ENCODE peak calls at places on chromosome 4, in five cellular contexts. C is Caco-2, U is GM23338, T is sigmoid colon, K is adrenal gland. A is an unnamed sample.

GRCh38 chr4:180377741-180378140 is 1865.5 kb upstream of the TENM3 start:
- DNase-seq in C (no peak), U (no peak), T (no peak), K (no peak), A (no peak)

GRCh38 chr4:186159613-186160012 is 31.8 kb upstream of the CYP4V2 start:
- DNase-seq in C (no peak), U (peak), T (no peak), K (no peak), A (no peak)

GRCh38 chr4:140971077-140971792 is 162.0 kb downstream of the RNF150 start:
- DNase-seq in C (no peak), U (peak), T (no peak), K (no peak), A (no peak)

GRCh38 chr4:54586343-54586953 is 71.3 kb upstream of the KIT start:
- DNase-seq in C (no peak), U (no peak), T (no peak), K (no peak), A (no peak)

GRCh38 chr4:61309616-61310015 is 109.5 kb downstream of the ADGRL3 start:
- DNase-seq in C (no peak), U (no peak), T (no peak), K (no peak), A (no peak)

GRCh38 chr4:156800463-156800862 is 171.1 kb downstream of the PDGFC start:
- DNase-seq in C (no peak), U (no peak), T (no peak), K (no peak), A (no peak)

GRCh38 chr4:182736207-182736606 is 181.0 kb downstream of the DCTD start:
- DNase-seq in C (no peak), U (no peak), T (no peak), K (no peak), A (no peak)

GRCh38 chr4:89226665-89227572 is 80.7 kb downstream of the GPRIN3 start:
- DNase-seq in C (peak), U (peak), T (peak), K (peak), A (peak)

GRCh38 chr4:158580064-158580463 is 58.4 kb downstream of the RXFP1 start:
- DNase-seq in C (no peak), U (peak), T (no peak), K (no peak), A (no peak)

GRCh38 chr4:336099-336892 is 1.3 kb upstream of the ZNF141 start:
- DNase-seq in C (peak), U (peak), T (peak), K (peak), A (no peak)

GRCh38 chr4:156746111-156746510 is 225.5 kb downstream of the PDGFC start:
- DNase-seq in C (no peak), U (no peak), T (no peak), K (no peak), A (no peak)

GRCh38 chr4:7233601-7234000 is 41.3 kb downstream of the SORCS2 start:
- DNase-seq in C (no peak), U (no peak), T (no peak), K (no peak), A (no peak)

GRCh38 chr4:14529653-14530052 is 472.6 kb upstream of the CPEB2 start:
- DNase-seq in C (no peak), U (peak), T (no peak), K (no peak), A (no peak)

GRCh38 chr4:158710814-158711213 is 12.4 kb downstream of the PPID start:
- DNase-seq in C (no peak), U (no peak), T (no peak), K (no peak), A (no peak)

GRCh38 chr4:104524591-104524990 is 29.9 kb upstream of the CXXC4 start:
- DNase-seq in C (no peak), U (no peak), T (no peak), K (no peak), A (no peak)

GRCh38 chr4:47198791-47199190 is 167.4 kb downstream of the GABRB1 start:
- DNase-seq in C (no peak), U (no peak), T (no peak), K (no peak), A (no peak)

GRCh38 chr4:148874331-148874730 is 432.1 kb upstream of the NR3C2 start:
- DNase-seq in C (peak), U (no peak), T (no peak), K (no peak), A (no peak)

GRCh38 chr4:155906554-155907247 is 3.2 kb downstream of the TDO2 start:
- DNase-seq in C (no peak), U (no peak), T (no peak), K (peak), A (no peak)

GRCh38 chr4:122617597-122618593 is 3.0 kb downstream of the IL21 start:
- DNase-seq in C (no peak), U (peak), T (no peak), K (no peak), A (no peak)

GRCh38 chr4:126172126-126172525 is 857.4 kb downstream of the FAT4 start:
- DNase-seq in C (no peak), U (no peak), T (no peak), K (no peak), A (no peak)

GRCh38 chr4:151257704-151258103 is 19.3 kb upstream of the PRSS48 start:
- DNase-seq in C (no peak), U (no peak), T (no peak), K (no peak), A (no peak)

GRCh38 chr4:151256134-151256533 is 20.8 kb upstream of the PRSS48 start:
- DNase-seq in C (no peak), U (no peak), T (no peak), K (no peak), A (no peak)

GRCh38 chr4:151259752-151260151 is 17.2 kb upstream of the PRSS48 start:
- DNase-seq in C (no peak), U (no peak), T (no peak), K (no peak), A (no peak)

GRCh38 chr4:151263455-151263854 is 13.5 kb upstream of the PRSS48 start:
- DNase-seq in C (no peak), U (no peak), T (no peak), K (no peak), A (no peak)

DNA sequence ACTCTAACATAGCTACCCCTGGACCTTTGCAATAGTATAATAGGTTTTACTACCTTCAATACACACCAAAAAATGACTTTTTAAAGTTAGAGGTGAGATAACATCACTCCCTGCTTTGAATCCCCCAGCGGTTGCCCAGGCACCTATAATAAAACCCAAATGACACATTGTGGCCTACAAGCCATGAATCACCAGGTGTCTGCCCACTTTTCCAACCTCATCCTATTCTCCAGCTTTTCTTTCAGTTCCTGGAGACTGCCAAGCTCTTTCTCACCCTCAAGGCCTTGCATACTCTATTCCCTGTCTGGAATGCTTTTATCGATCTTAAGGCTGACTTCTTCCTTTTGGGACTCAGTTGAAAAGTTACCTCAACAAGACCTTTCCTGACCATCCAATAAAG is 16.4 kb upstream of the PRSS48 start:
- DNase-seq in C (no peak), U (no peak), T (no peak), K (no peak), A (no peak)
- TF ChIP-seq CTCF in C (no peak), U (no peak), T (no peak), K (no peak), A (no peak)

GRCh38 chr4:188246488-188246887 is 107.2 kb downstream of the TRIML1 start:
- DNase-seq in C (peak), U (peak), T (no peak), K (no peak), A (no peak)
- TF ChIP-seq CTCF in C (peak), U (peak), T (no peak), K (no peak), A (peak)

GRCh38 chr4:10063544-10064300 is 42.4 kb upstream of the SLC2A9 start:
- DNase-seq in C (peak), U (peak), T (peak), K (peak), A (no peak)
- TF ChIP-seq CTCF in C (peak), U (peak), T (peak), K (peak), A (peak)

GRCh38 chr4:90419124-90419711 is 292.0 kb downstream of the CCSER1 start:
- DNase-seq in C (peak), U (peak), T (no peak), K (no peak), A (no peak)
- TF ChIP-seq CTCF in C (peak), U (peak), T (peak), K (peak), A (peak)

A was measured in neural crest cell.